ENCODE peak calls at places on chromosomes 3 and 15, in ten cellular contexts. F is mucosa of descending colon, O is astrocyte of the spinal cord, P is neural crest cell, B is endothelial cell, K is AG09309, D is uterus, T is tibial artery, S is thoracic aorta, U is transverse colon. L is an unnamed sample.

GRCh38 chr15:77650285-77650684 is 17.6 kb upstream of the LINGO1 start:
- DNase-seq in T (no peak), K (no peak), D (no peak), B (peak), S (no peak), U (no peak), O (no peak), F (no peak), P (peak), L (no peak)

GRCh38 chr3:115822572-115822971 is 199.3 kb downstream of the GAP43 start:
- DNase-seq in S (no peak), F (no peak), B (no peak), P (no peak), D (no peak), U (no peak), T (no peak), K (no peak), O (no peak), L (no peak)

GRCh38 chr3:114440700-114441099 is 146.9 kb downstream of the TIGIT start:
- DNase-seq in O (no peak), T (no peak), S (no peak), D (no peak), K (no peak), F (no peak), P (no peak), B (no peak), U (no peak), L (no peak)

GRCh38 chr3:51340311-51340829 is 44.7 kb upstream of the MANF start:
- DNase-seq in F (no peak), P (no peak), T (peak), K (peak), D (peak), B (no peak), O (peak), U (no peak), S (no peak), L (peak)

GRCh38 chr15:75112848-75113492 is 88.7 kb upstream of the C15orf39 start:
- DNase-seq in U (no peak), D (no peak), T (peak), B (no peak), F (no peak), K (no peak), P (no peak), O (no peak), S (no peak), L (no peak)

GRCh38 chr15:100016632-100017031 is 283.4 kb upstream of the LYSMD4 start:
- DNase-seq in O (no peak), U (no peak), S (no peak), K (no peak), T (no peak), P (no peak), D (no peak), B (no peak), F (no peak), L (no peak)

GRCh38 chr3:182631183-182632076 is 161.9 kb upstream of the ATP11B start:
- DNase-seq in O (no peak), K (no peak), S (no peak), B (no peak), D (no peak), T (no peak), P (no peak), F (no peak), U (no peak), L (no peak)

GRCh38 chr15:58771621-58772235 is 626 bp downstream of the MINDY2 start:
- DNase-seq in K (no peak), D (peak), O (peak), T (peak), B (no peak), S (no peak), F (peak), U (peak), P (peak), L (peak)

GRCh38 chr3:152717252-152717651 is 117.7 kb upstream of the P2RY1 start:
- DNase-seq in D (no peak), K (no peak), U (no peak), F (no peak), T (no peak), O (no peak), S (no peak), B (no peak), P (no peak), L (no peak)

GRCh38 chr3:115986555-115987207 is 363.4 kb downstream of the GAP43 start:
- DNase-seq in B (peak), K (no peak), F (no peak), U (no peak), O (peak), T (no peak), P (no peak), D (no peak), S (no peak), L (no peak)

GRCh38 chr3:39378092-39378491 is 5.1 kb upstream of the SLC25A38 start:
- DNase-seq in D (no peak), O (peak), P (peak), K (no peak), U (peak), F (no peak), B (peak), T (no peak), S (no peak), L (no peak)

GRCh38 chr3:47443611-47443995 is 32.1 kb downstream of the SCAP start:
- DNase-seq in S (no peak), O (no peak), U (peak), K (no peak), T (no peak), B (no peak), F (no peak), P (no peak), D (no peak), L (no peak)

GRCh38 chr3:67998222-67998760 is 343.9 kb upstream of the SUCLG2 start:
- DNase-seq in O (no peak), U (no peak), K (no peak), T (no peak), F (no peak), S (no peak), B (no peak), P (no peak), D (no peak), L (no peak)

GRCh38 chr3:111926266-111926676 is 52.6 kb upstream of the ABHD10 start:
- DNase-seq in B (no peak), U (no peak), D (no peak), T (no peak), P (no peak), F (no peak), S (no peak), O (no peak), K (no peak), L (no peak)

GRCh38 chr3:13661121-13661520 is 112.2 kb downstream of the FBLN2 start:
- DNase-seq in T (no peak), K (no peak), B (no peak), P (no peak), S (no peak), U (no peak), O (no peak), D (no peak), F (no peak), L (no peak)

GRCh38 chr3:193827039-193827669 is 234.1 kb downstream of the OPA1 start:
- DNase-seq in U (no peak), O (peak), F (no peak), D (no peak), P (no peak), B (no peak), S (no peak), T (no peak), K (no peak), L (no peak)

GRCh38 chr3:178060406-178060805 is 475.8 kb upstream of the KCNMB2 start:
- DNase-seq in T (no peak), F (no peak), S (no peak), K (peak), O (no peak), B (no peak), D (peak), U (no peak), P (no peak), L (no peak)

GRCh38 chr3:43178891-43179366 is 73.0 kb upstream of the POMGNT2 start:
- DNase-seq in O (peak), S (no peak), P (no peak), D (no peak), K (peak), B (no peak), T (no peak), F (no peak), U (peak), L (no peak)

GRCh38 chr3:119582178-119582577 is 2.9 kb downstream of the ADPRH start:
- DNase-seq in B (no peak), S (no peak), O (no peak), P (no peak), U (no peak), T (no peak), K (no peak), D (no peak), F (no peak), L (no peak)

GRCh38 chr3:121496841-121497240 is 48.9 kb downstream of the POLQ start:
- DNase-seq in U (no peak), P (no peak), T (no peak), S (no peak), D (no peak), K (no peak), F (no peak), B (no peak), O (no peak), L (no peak)

GRCh38 chr15:85494035-85494793 is 113.8 kb downstream of the AKAP13 start:
- DNase-seq in U (no peak), K (peak), P (no peak), S (no peak), B (no peak), D (no peak), O (peak), T (no peak), F (no peak), L (no peak)

GRCh38 chr3:73637042-73637441 is 12.3 kb upstream of the PDZRN3 start:
- DNase-seq in U (no peak), B (no peak), S (no peak), O (no peak), F (no peak), T (no peak), K (no peak), D (no peak), P (no peak), L (no peak)

GRCh38 chr3:851098-851790 is 241.6 kb upstream of the CNTN6 start:
- DNase-seq in O (no peak), D (no peak), S (no peak), P (no peak), U (no peak), K (no peak), F (no peak), B (no peak), T (no peak), L (no peak)

GRCh38 chr15:40695469-40695910 is 516 bp downstream of the RAD51 start:
- DNase-seq in U (no peak), B (peak), K (no peak), T (no peak), O (peak), S (no peak), D (no peak), P (no peak), F (no peak), L (no peak)

DNA sequence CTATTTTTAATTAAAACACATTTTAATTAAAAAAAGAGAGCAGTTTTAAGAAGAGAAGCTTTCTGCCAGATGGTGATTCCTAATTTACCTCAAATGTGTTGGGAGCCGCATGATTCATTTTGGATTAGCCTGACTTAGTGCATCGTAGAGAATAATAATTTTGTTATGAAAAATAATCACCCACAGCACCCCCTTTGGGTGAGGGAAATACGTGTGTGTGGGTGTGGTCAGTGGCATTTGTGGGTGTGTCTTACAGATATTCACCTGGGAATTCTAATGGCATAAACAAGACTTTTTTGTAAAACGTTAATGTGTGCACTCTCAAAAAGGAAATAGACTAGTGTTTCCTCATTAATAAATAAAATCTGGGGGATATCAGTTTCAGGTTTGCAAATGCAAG is 544.6 kb downstream of the MFSD1 start:
- DNase-seq in F (no peak), K (no peak), O (no peak), P (no peak), T (no peak), D (no peak), B (no peak), S (no peak), U (no peak), L (no peak)
- TF ChIP-seq CTCF in F (no peak), K (no peak), O (no peak), P (no peak), T (no peak), D (no peak), B (no peak), S (no peak), U (no peak), L (no peak)

DNA sequence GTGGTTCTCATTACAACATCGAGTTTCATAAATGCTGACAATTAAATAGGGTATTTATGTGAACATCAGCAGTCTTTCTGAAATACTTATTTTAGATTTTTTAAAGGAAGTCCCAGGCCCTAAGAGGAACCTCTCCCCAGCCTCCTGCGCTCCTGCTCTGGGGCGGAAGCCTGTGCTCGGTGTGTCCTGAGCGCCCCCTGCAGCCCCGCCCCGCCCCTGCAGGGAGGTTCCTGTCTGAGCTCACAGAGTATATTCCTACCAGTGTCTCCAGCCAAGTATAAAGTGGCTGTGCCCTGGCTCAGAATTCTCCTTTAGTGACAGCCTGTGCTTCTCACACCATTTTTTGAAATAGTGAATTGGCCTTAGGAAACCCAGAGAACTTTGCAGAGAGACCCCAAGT is 567.9 kb downstream of the GOLGA6L6 start:
- DNase-seq in K (no peak), F (no peak), T (no peak), D (no peak), S (no peak), U (no peak), B (no peak), O (no peak), P (no peak), L (no peak)
- TF ChIP-seq CTCF in K (no peak), F (no peak), T (no peak), D (no peak), S (no peak), U (no peak), B (no peak), O (no peak), P (no peak), L (no peak)

GRCh38 chr3:140296796-140297352 is 361.9 kb downstream of the CLSTN2 start:
- DNase-seq in O (peak), B (no peak), U (no peak), F (no peak), T (no peak), D (no peak), S (no peak), K (peak), P (no peak), L (no peak)
- TF ChIP-seq CTCF in O (no peak), B (no peak), U (no peak), F (no peak), T (no peak), D (no peak), S (no peak), K (no peak), P (no peak), L (no peak)

GRCh38 chr3:159992601-159993000 is 4.0 kb downstream of the IL12A start:
- DNase-seq in O (no peak), U (no peak), P (no peak), K (no peak), D (no peak), S (no peak), T (no peak), F (no peak), B (no peak), L (no peak)

GRCh38 chr3:159987291-159987711 is 1.3 kb upstream of the IL12A start:
- DNase-seq in S (no peak), T (no peak), F (no peak), O (peak), B (no peak), U (no peak), K (no peak), D (no peak), P (no peak), L (no peak)

GRCh38 chr3:159988617-159989251 is at the start of gene IL12A:
- DNase-seq in T (peak), K (no peak), S (peak), O (peak), P (peak), B (peak), F (peak), D (peak), U (peak), L (peak)

GRCh38 chr3:159991591-159991990 is 3.0 kb downstream of the IL12A start:
- DNase-seq in T (no peak), U (no peak), B (no peak), O (no peak), S (no peak), P (no peak), F (no peak), K (no peak), D (no peak), L (no peak)

DNA sequence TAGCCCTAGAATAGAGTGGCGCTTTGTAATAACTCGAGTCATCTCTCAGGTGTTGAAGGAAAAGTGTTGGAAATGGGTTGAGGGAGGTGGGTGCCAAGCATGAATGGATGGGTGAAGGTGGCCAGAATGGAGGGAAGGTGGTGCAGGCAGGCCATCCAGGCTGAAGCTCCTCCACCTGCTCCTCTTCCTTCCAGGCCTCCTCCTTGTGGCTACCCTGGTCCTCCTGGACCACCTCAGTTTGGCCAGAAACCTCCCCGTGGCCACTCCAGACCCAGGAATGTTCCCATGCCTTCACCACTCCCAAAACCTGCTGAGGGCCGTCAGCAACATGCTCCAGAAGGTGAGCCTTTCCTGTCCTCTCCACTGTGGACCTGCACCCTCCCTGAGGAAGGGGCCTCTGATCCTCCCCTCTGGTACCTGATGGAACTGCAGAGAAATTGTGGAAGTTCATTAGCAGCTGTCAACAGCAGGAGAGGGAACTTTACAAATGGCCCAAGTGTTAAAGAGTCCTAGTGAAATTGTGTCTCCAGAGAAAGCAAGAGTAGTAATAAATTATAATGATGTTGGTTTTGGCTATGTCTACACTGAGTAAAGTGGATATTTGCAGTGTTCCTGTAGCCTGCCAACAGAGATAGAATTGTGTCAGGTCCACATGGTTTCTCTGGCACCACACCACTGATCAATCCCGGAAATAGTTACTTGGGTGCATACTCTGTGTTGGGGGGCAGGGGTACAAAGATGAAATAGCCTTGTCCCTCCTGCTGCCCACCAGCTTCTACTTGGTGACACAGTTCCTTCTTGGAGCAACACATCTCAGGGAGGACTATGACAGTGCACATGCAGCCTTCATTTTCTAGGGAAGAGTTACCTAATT is 1.6 kb downstream of the IL12A start:
- DNase-seq in K (no peak), F (no peak), T (no peak), P (no peak), U (no peak), S (no peak), O (no peak), D (no peak), B (no peak), L (no peak)
- TF ChIP-seq CTCF in K (no peak), F (no peak), T (no peak), P (no peak), U (no peak), S (no peak), O (no peak), D (no peak), B (peak), L (no peak)

DNA sequence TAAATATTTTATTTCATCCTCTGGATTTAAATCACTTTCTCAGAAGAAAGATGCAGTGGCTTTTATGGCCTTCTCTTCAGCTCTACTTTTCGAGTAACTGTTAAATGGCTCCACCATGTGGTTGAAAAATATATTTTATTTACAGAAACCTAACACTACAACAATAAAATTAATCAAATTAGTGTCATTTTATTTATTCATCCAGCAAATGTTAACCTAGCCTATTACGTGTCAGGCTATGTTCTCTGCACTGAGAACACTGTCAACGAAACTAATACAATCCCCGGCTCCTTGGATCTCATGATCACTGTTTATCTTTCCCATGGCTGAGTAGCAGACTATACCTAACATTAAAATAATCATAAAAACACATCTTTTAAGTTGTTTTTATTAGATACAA is 148.0 kb upstream of the OSTN start:
- DNase-seq in D (no peak), U (no peak), T (no peak), F (no peak), S (no peak), B (no peak), P (no peak), K (no peak), O (peak), L (no peak)
- TF ChIP-seq CTCF in D (peak), U (peak), T (peak), F (no peak), S (peak), B (peak), P (peak), K (peak), O (peak), L (no peak)

GRCh38 chr3:66372681-66373350 is 128.0 kb downstream of the LRIG1 start:
- DNase-seq in P (no peak), U (peak), K (no peak), T (no peak), B (peak), D (no peak), O (no peak), S (no peak), F (no peak), L (no peak)
- TF ChIP-seq CTCF in P (no peak), U (peak), K (peak), T (no peak), B (no peak), D (no peak), O (peak), S (no peak), F (no peak), L (no peak)

GRCh38 chr15:94509259-94509658 is 277.9 kb downstream of the MCTP2 start:
- DNase-seq in O (no peak), F (no peak), S (no peak), T (no peak), K (no peak), U (no peak), B (no peak), P (no peak), D (no peak), L (no peak)

DNA sequence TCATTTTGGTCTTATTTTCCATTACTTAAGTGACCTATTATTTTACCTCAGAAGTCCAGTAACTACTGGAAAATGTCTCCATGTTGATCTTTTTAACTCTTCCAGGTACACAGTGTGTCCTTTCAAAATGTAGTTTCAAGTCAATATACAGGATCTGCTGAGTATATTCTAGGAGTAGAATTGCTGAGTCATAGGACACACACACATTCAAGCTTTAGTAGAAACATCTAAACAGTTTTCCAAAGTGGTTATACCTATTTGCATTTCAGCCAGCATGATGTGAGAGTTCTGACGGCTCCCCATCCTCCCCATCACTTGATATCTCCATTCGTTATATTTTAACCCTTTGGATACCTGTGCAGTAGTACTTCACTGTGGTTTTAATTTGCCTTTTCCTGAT is 271.9 kb downstream of the MCTP2 start:
- DNase-seq in D (no peak), U (no peak), P (no peak), K (no peak), T (no peak), O (no peak), B (no peak), F (no peak), S (no peak), L (no peak)
- TF ChIP-seq CTCF in D (no peak), U (no peak), P (no peak), K (no peak), T (no peak), O (no peak), B (no peak), F (no peak), S (no peak), L (no peak)

DNA sequence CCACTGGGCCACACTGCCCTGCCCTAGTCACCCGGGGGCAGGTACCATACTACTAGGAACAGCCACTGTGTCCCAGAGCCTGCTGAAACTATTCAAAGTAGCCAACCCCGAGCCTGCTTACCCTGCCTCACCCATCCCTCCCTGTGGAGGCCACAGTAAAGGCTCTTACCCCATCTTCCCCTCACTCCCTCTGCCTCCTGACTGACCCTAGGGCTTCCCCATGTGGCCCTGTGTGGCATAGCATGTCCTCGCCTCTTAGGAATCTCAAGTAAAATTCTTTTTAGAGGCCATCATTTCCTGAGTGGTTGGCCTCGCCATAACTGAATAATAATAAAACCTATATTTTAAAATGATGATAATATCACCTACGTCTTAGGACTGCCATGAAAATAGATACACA is 112.2 kb upstream of the SLC6A11 start:
- DNase-seq in O (peak), U (no peak), K (no peak), S (no peak), P (no peak), T (no peak), B (peak), D (no peak), F (no peak), L (no peak)
- TF ChIP-seq CTCF in O (peak), U (no peak), K (peak), S (no peak), P (peak), T (no peak), B (peak), D (no peak), F (no peak), L (no peak)

L was measured in Peyer's patch.